ENCODE peak calls at places on chromosomes 12 and 14, in five cellular contexts. L is GM12878, D is HCT116, I is right lobe of liver, T is upper lobe of left lung. O is an unnamed sample.

GRCh38 chr12:124321040-124321481 is 26.2 kb downstream of the RFLNA start:
- ATAC-seq in T (peak; percentile 85), I (peak; percentile 93), L (peak; percentile 93), D (peak; percentile 95), O (peak; percentile 76)

GRCh38 chr14:101557811-101558738 is 3.2 kb upstream of the DIO3 start:
- ATAC-seq in T (no peak), D (no peak), L (no peak), I (no peak), O (no peak)

GRCh38 chr12:113359133-113359938 is 949 bp downstream of the PLBD2 start:
- ATAC-seq in I (no peak), D (no peak), L (peak; percentile 12), T (peak; percentile 3), O (no peak)

GRCh38 chr14:96508900-96509299 is 6.7 kb downstream of the PAPOLA start:
- ATAC-seq in T (no peak), D (peak; percentile 34), L (peak; percentile 6), I (no peak), O (no peak)

GRCh38 chr12:90027889-90028570 is 319.4 kb upstream of the ATP2B1 start:
- ATAC-seq in I (no peak), L (no peak), D (no peak), T (no peak), O (no peak)

GRCh38 chr12:131002271-131002670 is 48.6 kb downstream of the ADGRD1 start:
- ATAC-seq in L (peak; percentile 92), I (no peak), T (peak; percentile 74), D (no peak), O (no peak)

GRCh38 chr12:19969476-19969875 is 398.9 kb upstream of the PDE3A start:
- ATAC-seq in I (no peak), L (no peak), T (no peak), D (no peak), O (no peak)

GRCh38 chr12:111773801-111774551 is 7.2 kb downstream of the ALDH2 start:
- ATAC-seq in I (peak; percentile 28), T (peak; percentile 71), D (no peak), L (peak; percentile 84), O (peak; percentile 88)

GRCh38 chr12:51926718-51927117 is 19.4 kb downstream of the ACVRL1 start:
- ATAC-seq in I (peak; percentile 41), L (peak; percentile 66), T (no peak), D (peak; percentile 70), O (no peak)

GRCh38 chr12:118059645-118060275 is 1.2 kb downstream of the WSB2 start:
- ATAC-seq in I (no peak), D (no peak), L (no peak), T (no peak), O (no peak)

GRCh38 chr14:99990268-99991170 is 74.7 kb upstream of the EVL start:
- ATAC-seq in T (no peak), L (no peak), D (no peak), I (no peak), O (no peak)

GRCh38 chr14:101360045-101360931 is 201.0 kb upstream of the DIO3 start:
- ATAC-seq in D (no peak), L (no peak), T (peak; percentile 28), I (no peak), O (peak; percentile 77)

GRCh38 chr12:48789858-48790326 is 1.0 kb upstream of the ADCY6 start:
- ATAC-seq in D (no peak), L (no peak), I (no peak), T (no peak), O (no peak)

DNA sequence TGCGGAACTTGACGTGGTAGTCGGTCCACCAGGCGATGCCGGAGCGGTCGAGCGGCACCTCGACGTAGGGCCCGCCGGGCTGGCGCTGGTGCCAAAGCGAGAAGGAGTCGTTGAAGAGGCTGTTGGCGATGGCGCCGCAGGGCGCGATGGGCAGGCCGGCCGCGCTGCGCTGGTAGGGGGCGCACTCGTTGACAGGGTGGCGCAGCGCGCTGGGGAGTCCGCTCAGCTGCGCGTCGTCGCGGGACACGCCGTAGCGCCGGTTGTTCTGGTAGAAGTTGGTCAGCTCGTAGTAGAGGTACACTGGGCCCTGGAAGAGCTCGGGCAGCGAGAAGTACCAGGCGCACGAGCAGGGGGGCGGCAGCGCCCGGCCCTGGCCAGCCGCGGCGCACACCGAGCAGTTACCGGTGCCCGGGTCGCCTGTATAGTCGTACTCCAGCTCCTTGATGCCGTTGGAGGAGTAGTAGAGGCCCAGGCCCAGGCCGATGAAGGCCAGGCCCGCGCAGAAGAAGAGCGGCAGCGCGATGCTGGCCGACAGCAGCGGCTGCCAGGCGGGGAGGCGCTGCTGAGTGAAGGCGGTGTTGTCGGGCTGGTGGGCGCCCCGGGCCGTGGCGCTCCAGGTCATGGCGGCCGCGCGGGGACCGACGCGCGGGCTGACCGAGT is 482 bp downstream of the TMEM30B start:
- ATAC-seq in L (peak; percentile 43), D (no peak), I (peak; percentile 88), T (peak; percentile 83), O (peak; percentile 67)
- H3K27ac ChIP-seq in L (no peak overlapping the region), D (no peak overlapping the region), I (peak overlapping the region; percentile 86), T (peak overlapping the region; percentile 93), O (peak overlapping the region; percentile 83)

GRCh38 chr14:22836301-22837058 is at the start of gene MMP14:
- ATAC-seq in I (peak; percentile 70), D (peak; percentile 64), L (no peak), T (peak; percentile 67), O (peak; percentile 75)
- TF ChIP-seq POLR2A in I (peak; percentile 25), D (no peak), L (peak; percentile 23), T (peak; percentile 78), O (peak; percentile 58)

DNA sequence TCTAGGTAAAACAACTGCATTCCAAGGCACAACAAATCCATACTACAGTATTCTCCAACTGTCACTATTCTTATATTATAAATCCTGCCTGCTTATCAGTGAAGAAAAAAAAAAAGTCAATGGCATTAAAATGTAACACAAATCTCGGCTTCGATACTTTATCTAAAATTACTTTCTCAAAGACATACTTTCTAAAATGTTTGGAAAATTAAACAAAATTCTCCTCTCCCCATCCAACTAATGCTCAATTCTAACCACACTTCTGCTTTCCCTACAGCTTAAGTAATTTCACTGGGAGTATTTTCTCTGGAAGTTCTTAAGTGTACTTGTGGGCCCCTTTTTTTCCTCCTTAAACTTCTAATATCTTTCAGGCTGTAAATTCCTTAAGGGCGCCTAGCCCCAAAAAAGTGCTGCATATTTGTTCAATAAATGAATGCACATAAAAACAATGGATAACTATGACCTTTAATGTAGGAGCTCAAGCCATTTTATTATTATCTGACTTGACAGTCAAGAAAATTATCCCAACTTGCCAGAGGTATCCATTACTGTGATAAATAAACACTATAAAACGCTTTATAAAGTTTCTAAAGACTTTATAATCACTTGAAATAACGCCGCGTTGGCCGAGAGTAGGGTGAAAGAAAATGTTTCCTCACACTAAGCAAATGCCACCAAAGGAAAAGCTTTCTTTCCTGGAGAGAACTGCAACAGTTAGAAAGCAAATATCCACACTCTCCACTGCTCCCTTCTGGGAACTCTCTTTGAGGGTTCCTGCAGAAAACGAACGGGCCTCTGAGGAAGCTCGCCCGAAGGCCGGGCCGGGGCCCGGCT is 954 bp downstream of the HEATR5A start:
- ATAC-seq in I (no peak), L (no peak), T (no peak), D (no peak), O (no peak)
- H3K27ac ChIP-seq in I (peak overlapping the region; percentile 61), L (peak overlapping the region; percentile 50), T (peak overlapping the region; percentile 90), D (peak overlapping the region; percentile 75), O (peak overlapping the region; percentile 92)

GRCh38 chr14:65206448-65207096 is 104.3 kb upstream of the MAX start:
- ATAC-seq in D (no peak), T (no peak), L (peak; percentile 83), I (peak; percentile 27), O (no peak)
- TF ChIP-seq POLR2A in D (no peak), T (no peak), L (peak; percentile 33), I (no peak), O (no peak)

GRCh38 chr12:121711925-121712461 is 559 bp upstream of the TMEM120B start:
- ATAC-seq in I (peak; percentile 70), D (peak; percentile 41), T (peak; percentile 38), L (peak; percentile 49), O (peak; percentile 36)
- H3K27ac ChIP-seq in I (peak overlapping the region; percentile 86), D (peak overlapping the region; percentile 66), T (peak overlapping the region; percentile 89), L (peak overlapping the region; percentile 12), O (peak overlapping the region; percentile 94)

DNA sequence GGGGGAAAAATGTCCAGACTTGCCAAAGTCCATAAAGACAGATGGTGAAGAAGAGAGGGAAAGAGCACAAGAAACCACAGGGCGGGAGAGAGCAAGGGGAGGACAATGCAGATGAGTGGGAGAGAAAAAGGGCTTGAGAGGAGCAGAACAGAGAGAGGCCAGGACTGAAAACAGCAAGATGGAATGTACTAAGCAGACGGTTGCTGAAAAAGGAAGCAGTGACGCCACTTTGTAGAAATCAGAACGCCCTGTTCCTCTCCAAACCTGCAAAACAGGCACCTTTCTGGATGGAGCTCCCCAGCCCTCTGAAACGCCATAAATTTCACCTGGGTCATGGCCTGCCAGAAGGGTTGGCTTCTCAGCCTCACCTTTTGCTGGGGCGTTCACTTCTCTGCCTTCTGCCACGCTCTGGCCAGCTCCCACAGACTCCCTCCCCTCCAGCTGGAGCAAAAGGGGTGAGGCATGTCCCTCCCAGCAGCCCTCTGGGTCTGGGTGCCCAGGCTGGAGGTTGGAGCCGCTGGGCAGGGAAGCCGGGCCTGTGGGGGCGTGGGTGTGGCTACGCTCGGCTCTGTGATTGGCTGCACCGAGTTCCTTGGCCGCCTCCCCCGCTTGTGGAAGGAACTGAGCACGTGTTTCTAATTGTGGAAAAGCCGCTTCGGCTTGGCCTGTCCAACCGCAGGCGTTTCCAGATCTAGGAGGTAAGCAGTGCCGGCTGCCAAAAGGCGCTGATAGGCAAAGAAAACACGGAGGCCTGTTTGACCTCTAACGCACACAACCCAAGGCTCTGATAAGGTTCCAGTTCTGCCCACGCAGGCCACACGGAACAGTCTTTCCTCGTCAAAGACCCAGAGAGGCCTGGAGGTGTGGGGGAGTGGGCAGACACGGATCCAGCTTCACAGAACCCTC is 29.3 kb downstream of the SLC7A8 start:
- ATAC-seq in T (peak; percentile 94), D (peak; percentile 94), L (no peak), I (peak; percentile 80), O (peak; percentile 88)
- TF ChIP-seq POLR2A in T (peak; percentile 83), D (no peak), L (no peak), I (peak; percentile 20), O (peak; percentile 84)